ENCODE peak calls at places on chromosome 10, in ten cellular contexts. N is uterus, A is cardiac fibroblast, H is kidney, J is nephron progenitor cell, M is endothelial cell, G is GM13976, Y is GM10248, X is Caco-2, F is AG04450. O is an unnamed sample.
A peak's percentile ranks its signal among the peaks of the same experiment; 100 is the strongest.

GRCh38 chr10:129760003-129760315 is 204.1 kb downstream of the EBF3 start:
- DNase-seq in A (no peak), N (peak; percentile 5), X (no peak), G (no peak), J (no peak), F (no peak), Y (no peak), M (no peak), H (peak; percentile 68), O (no peak)

GRCh38 chr10:98354491-98354890 is 60.5 kb downstream of the PYROXD2 start:
- DNase-seq in N (no peak), J (no peak), A (no peak), G (no peak), X (no peak), F (no peak), M (no peak), Y (no peak), H (no peak), O (no peak)

GRCh38 chr10:102752266-102752930 is 8.7 kb downstream of the WBP1L start:
- DNase-seq in H (no peak), X (no peak), N (peak; percentile 57), Y (no peak), A (peak; percentile 82), M (no peak), G (no peak), J (no peak), F (no peak), O (no peak)

GRCh38 chr10:102004376-102004775 is 51.6 kb downstream of the ARMH3 start:
- DNase-seq in H (no peak), A (peak; percentile 66), Y (no peak), M (no peak), N (no peak), J (no peak), G (peak; percentile 32), F (peak; percentile 24), X (no peak), O (no peak)

GRCh38 chr10:97889461-97890265 is 40.0 kb downstream of the GOLGA7B start:
- DNase-seq in G (no peak), F (no peak), A (peak; percentile 36), X (no peak), J (peak; percentile 51), Y (no peak), N (no peak), M (no peak), H (peak; percentile 96), O (no peak)

GRCh38 chr10:66162560-66163143 is 763.2 kb upstream of the LRRTM3 start:
- DNase-seq in G (no peak), Y (no peak), H (peak; percentile 15), A (no peak), X (peak; percentile 65), J (no peak), F (no peak), N (no peak), M (no peak), O (no peak)

GRCh38 chr10:7411671-7412481 is 1.0 kb upstream of the SFMBT2 start:
- DNase-seq in N (peak; percentile 22), F (no peak), Y (peak; percentile 34), X (no peak), J (peak; percentile 29), M (peak; percentile 24), A (no peak), G (no peak), H (peak; percentile 68), O (no peak)

GRCh38 chr10:43594944-43595589 is 11.2 kb upstream of the ZNF485 start:
- DNase-seq in J (no peak), G (peak; percentile 56), Y (peak; percentile 67), X (no peak), N (no peak), M (no peak), A (peak; percentile 64), H (no peak), F (no peak), O (no peak)

GRCh38 chr10:5450605-5451384 is 38.4 kb downstream of the NET1 start:
- DNase-seq in G (no peak), X (no peak), N (no peak), F (no peak), A (no peak), M (no peak), J (no peak), H (no peak), Y (no peak), O (no peak)

GRCh38 chr10:70906953-70907618 is 18.7 kb upstream of the PCBD1 start:
- DNase-seq in H (peak; percentile 50), Y (no peak), G (no peak), M (no peak), F (no peak), J (no peak), X (no peak), A (no peak), N (no peak), O (no peak)

GRCh38 chr10:21265622-21266021 is 259.9 kb downstream of the SKIDA1 start:
- DNase-seq in X (no peak), J (no peak), H (no peak), N (no peak), G (no peak), Y (no peak), M (no peak), F (no peak), A (peak; percentile 54), O (no peak)

GRCh38 chr10:91150631-91151030 is 69.8 kb upstream of the PCGF5 start:
- DNase-seq in F (no peak), X (no peak), M (no peak), Y (no peak), J (no peak), H (no peak), N (no peak), A (no peak), G (no peak), O (no peak)

GRCh38 chr10:89466599-89467035 is 52.2 kb downstream of the IFIT5 start:
- DNase-seq in X (peak; percentile 37), J (peak; percentile 6), N (no peak), G (no peak), Y (no peak), A (peak; percentile 69), M (no peak), F (no peak), H (no peak), O (no peak)

GRCh38 chr10:24665001-24665400 is 58.7 kb downstream of the ARHGAP21 start:
- DNase-seq in H (no peak), G (no peak), X (no peak), J (no peak), A (no peak), Y (no peak), M (no peak), N (no peak), F (no peak), O (no peak)

GRCh38 chr10:24670964-24671670 is 52.6 kb downstream of the ARHGAP21 start:
- DNase-seq in A (no peak), G (no peak), H (no peak), N (no peak), Y (no peak), X (no peak), J (no peak), M (no peak), F (no peak), O (no peak)

GRCh38 chr10:24669285-24669861 is 54.3 kb downstream of the ARHGAP21 start:
- DNase-seq in H (no peak), Y (no peak), X (no peak), J (no peak), F (no peak), N (no peak), G (no peak), A (no peak), M (no peak), O (no peak)

DNA sequence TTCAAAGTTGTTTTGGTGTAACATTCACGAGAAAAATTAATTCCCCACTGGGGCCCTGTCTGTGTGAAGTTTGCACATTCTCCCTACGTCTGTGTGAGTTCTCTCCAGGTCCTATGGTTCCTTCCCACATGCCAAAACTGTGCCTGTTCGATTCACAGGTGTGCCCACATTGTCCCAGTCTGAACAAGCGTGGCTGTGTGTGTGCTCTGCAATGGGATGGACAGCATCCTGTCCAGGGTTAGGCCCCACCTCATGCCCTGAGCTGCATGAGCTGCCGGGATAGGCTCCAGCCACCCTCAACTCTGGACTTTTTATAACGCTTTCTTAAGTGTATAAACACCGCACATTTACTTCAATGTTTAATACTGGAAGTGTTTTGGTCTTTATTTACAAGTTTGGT is 55.4 kb downstream of the ARHGAP21 start:
- DNase-seq in F (no peak), H (no peak), N (no peak), Y (no peak), G (no peak), A (no peak), X (no peak), M (no peak), J (no peak), O (no peak)
- TF ChIP-seq CTCF in F (no peak), H (no peak), N (no peak), Y (no peak), G (no peak), A (no peak), X (no peak), M (no peak), J (no peak), O (no peak)

GRCh38 chr10:63935705-63936104 is 414.5 kb downstream of the REEP3 start:
- DNase-seq in G (peak; percentile 7), F (no peak), A (peak; percentile 3), H (no peak), Y (no peak), X (peak; percentile 24), N (no peak), M (no peak), J (no peak), O (no peak)
- TF ChIP-seq CTCF in G (no peak), F (no peak), A (peak; percentile 10), H (no peak), Y (peak; percentile 20), X (peak; percentile 30), N (no peak), M (no peak), J (no peak), O (peak; percentile 41)

GRCh38 chr10:113326160-113327111 is 226.4 kb upstream of the HABP2 start:
- DNase-seq in A (peak; percentile 60), J (no peak), M (no peak), G (peak; percentile 29), Y (peak; percentile 35), N (peak; percentile 50), X (no peak), H (no peak), F (no peak), O (no peak)
- TF ChIP-seq CTCF in A (peak; percentile 41), J (no peak), M (no peak), G (no peak), Y (no peak), N (no peak), X (no peak), H (no peak), F (peak; percentile 23), O (peak; percentile 44)

DNA sequence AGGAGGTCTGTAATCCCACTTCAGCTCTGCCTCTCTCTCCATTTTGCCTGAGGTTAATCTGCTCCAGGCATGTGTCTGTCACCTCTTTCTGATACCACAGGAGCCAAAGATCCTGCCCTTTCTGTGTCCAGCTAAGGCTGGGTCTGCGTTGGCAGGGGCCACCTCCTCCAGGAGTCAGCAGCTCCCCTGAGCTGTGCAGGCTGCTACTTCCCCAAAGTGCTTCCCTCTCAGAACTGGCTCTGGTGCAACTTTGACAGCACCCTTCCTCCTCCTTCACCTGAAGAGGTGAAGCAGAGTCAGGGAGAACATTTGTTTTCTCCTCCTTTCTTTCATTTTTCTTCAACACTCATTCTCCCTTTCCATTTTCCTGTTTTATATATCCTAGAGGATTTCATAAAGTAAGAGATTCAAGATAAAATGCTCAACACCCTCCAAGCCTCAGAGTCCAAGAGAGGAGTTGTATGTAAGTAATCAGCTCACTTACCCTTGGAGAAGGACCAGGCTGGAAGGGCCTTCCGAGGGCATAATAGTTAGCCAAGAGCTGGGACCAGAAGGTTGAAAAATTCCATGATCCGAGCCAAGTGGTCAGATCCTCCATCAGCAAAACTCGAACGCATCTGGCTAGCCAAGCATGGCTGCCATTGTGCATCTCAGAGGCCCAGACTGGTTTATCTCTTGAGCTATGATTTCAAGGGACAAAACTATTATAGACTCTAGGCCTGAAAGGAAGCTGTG is 257.3 kb downstream of the PTEN start:
- DNase-seq in G (no peak), J (no peak), A (peak; percentile 10), H (no peak), N (no peak), F (no peak), M (no peak), Y (no peak), X (no peak), O (no peak)
- TF ChIP-seq CTCF in G (no peak), J (no peak), A (no peak), H (no peak), N (no peak), F (no peak), M (no peak), Y (no peak), X (no peak), O (no peak)

O was measured in neural crest cell.